ENCODE peak calls at places on chromosomes 4 and X, in nine cellular contexts. N, O, X, B, K, V, J, H and C are unnamed samples. For H3K36me3, the result is how much of the 10 kb centered on the place peaks cover.

GRCh38 chr4:17809667-17810066 is 890 bp downstream of the DCAF16 start:
- DNase-seq in O (no peak), N (no peak), B (no peak), H (no peak), X (no peak), K (no peak), J (no peak), V (no peak), C (no peak)

GRCh38 chrX:115560978-115561604 is at the start of gene PLS3:
- DNase-seq in N (peak), V (peak), X (peak), J (peak), B (peak), O (peak), H (peak), K (peak), C (peak)

GRCh38 chrX:5575407-5575806 is 653.3 kb downstream of the NLGN4X start:
- DNase-seq in N (no peak), V (no peak), O (no peak), B (no peak), H (no peak), J (no peak), K (no peak), X (no peak), C (no peak)

GRCh38 chrX:70454441-70455365 is 10.1 kb downstream of the DLG3 start:
- DNase-seq in N (peak), H (peak), J (peak), X (peak), O (peak), V (peak), B (peak), K (peak), C (peak)

GRCh38 chr4:162891788-162892707 is 274.6 kb downstream of the NAF1 start:
- DNase-seq in H (no peak), K (no peak), O (no peak), V (no peak), N (no peak), B (no peak), X (no peak), J (no peak), C (no peak)

GRCh38 chr4:144399927-144400326 is 246.0 kb upstream of the HHIP start:
- DNase-seq in H (no peak), O (no peak), J (no peak), K (no peak), N (no peak), V (no peak), X (no peak), B (no peak), C (no peak)

GRCh38 chr4:60683357-60683756 is 516.8 kb upstream of the ADGRL3 start:
- DNase-seq in O (no peak), K (no peak), X (no peak), V (no peak), N (no peak), B (no peak), J (no peak), H (no peak), C (no peak)

GRCh38 chr4:105840426-105841174 is 54.7 kb upstream of the NPNT start:
- DNase-seq in J (no peak), K (no peak), H (no peak), V (no peak), O (no peak), N (no peak), X (no peak), B (no peak), C (no peak)

GRCh38 chrX:10356979-10357378 is 200.2 kb downstream of the CLCN4 start:
- DNase-seq in X (no peak), V (no peak), N (no peak), H (no peak), O (no peak), K (no peak), J (no peak), B (no peak), C (no peak)

GRCh38 chr4:87853108-87853507 is 20.3 kb downstream of the MEPE start:
- DNase-seq in K (peak), B (peak), J (no peak), H (peak), X (no peak), N (no peak), V (no peak), O (no peak), C (no peak)

GRCh38 chr4:37603070-37603468 is 83.1 kb downstream of the RELL1 start:
- DNase-seq in J (peak), N (peak), K (peak), O (peak), V (peak), B (peak), X (peak), H (peak), C (peak)

GRCh38 chrX:17668929-17669328 is 68.4 kb upstream of the SCML1 start:
- DNase-seq in J (no peak), K (no peak), H (no peak), O (no peak), N (no peak), B (no peak), X (no peak), V (no peak), C (no peak)

GRCh38 chr4:127643791-127644190 is 11.0 kb downstream of the INTU start:
- DNase-seq in O (no peak), H (no peak), X (no peak), N (no peak), V (no peak), K (no peak), J (no peak), B (no peak), C (no peak)

GRCh38 chr4:176422511-176422910 is 102.7 kb downstream of the SPCS3 start:
- DNase-seq in K (no peak), X (no peak), J (no peak), V (no peak), O (no peak), B (no peak), N (no peak), H (no peak), C (no peak)

GRCh38 chr4:19721587-19721986 is 530.1 kb upstream of the SLIT2 start:
- DNase-seq in H (no peak), X (no peak), B (no peak), V (no peak), K (no peak), J (no peak), O (no peak), N (no peak), C (no peak)

GRCh38 chrX:39728852-39729587 is 368.7 kb downstream of the BCOR start:
- DNase-seq in B (no peak), J (no peak), H (no peak), V (no peak), X (no peak), K (no peak), N (no peak), O (no peak), C (no peak)

GRCh38 chr4:70627620-70628019 is 924 bp upstream of the ENAM start:
- DNase-seq in B (no peak), N (no peak), O (no peak), J (no peak), V (no peak), K (no peak), X (no peak), H (no peak), C (no peak)

GRCh38 chrX:23327104-23327503 is 7.5 kb upstream of the PTCHD1 start:
- DNase-seq in V (no peak), B (peak), O (no peak), J (no peak), H (no peak), K (no peak), N (no peak), X (no peak), C (no peak)

GRCh38 chr4:57158762-57159161 is 48.6 kb upstream of the IGFBP7 start:
- DNase-seq in K (no peak), B (no peak), V (no peak), H (no peak), N (no peak), X (no peak), J (no peak), O (peak), C (no peak)

GRCh38 chr4:184660978-184661377 is 11.4 kb downstream of the PRIMPOL start:
- DNase-seq in N (no peak), K (no peak), V (no peak), X (no peak), J (no peak), H (no peak), B (no peak), O (no peak), C (no peak)

GRCh38 chr4:61431131-61431530 is 231.0 kb downstream of the ADGRL3 start:
- DNase-seq in K (no peak), O (no peak), J (no peak), X (no peak), N (no peak), H (no peak), V (no peak), B (no peak), C (no peak)

GRCh38 chrX:129980043-129980442 is 2.4 kb upstream of the BCORL1 start:
- DNase-seq in N (peak), O (peak), J (peak), B (peak), V (no peak), H (peak), X (no peak), K (no peak), C (peak)

GRCh38 chrX:101383679-101384078 is 2.3 kb downstream of the BTK start:
- DNase-seq in J (no peak), H (no peak), B (peak), N (no peak), K (no peak), V (no peak), O (no peak), X (no peak), C (no peak)

GRCh38 chrX:106959897-106960296 is 39.7 kb downstream of the CLDN2 start:
- DNase-seq in O (no peak), H (peak), X (no peak), B (peak), N (no peak), V (no peak), K (no peak), J (no peak), C (no peak)

GRCh38 chrX:39402158-39402557 is 600.9 kb downstream of the MID1IP1 start:
- DNase-seq in N (no peak), B (no peak), J (no peak), V (no peak), O (no peak), H (no peak), K (no peak), X (no peak), C (no peak)

GRCh38 chrX:4263005-4263404 is 549.6 kb upstream of the PRKX start:
- DNase-seq in H (no peak), V (no peak), X (no peak), J (no peak), B (peak), N (no peak), K (no peak), O (no peak), C (no peak)

GRCh38 chr4:151324449-151325319 is 721 bp downstream of the SH3D19 start:
- DNase-seq in N (peak), X (peak), H (peak), O (peak), V (peak), B (peak), K (peak), J (peak), C (peak)

GRCh38 chr4:109803924-109804571 is 2.2 kb upstream of the CFI start:
- DNase-seq in X (no peak), V (no peak), K (peak), B (peak), N (peak), J (no peak), O (no peak), H (peak), C (no peak)

GRCh38 chrX:134544614-134545255 is 84.8 kb downstream of the HPRT1 start:
- DNase-seq in V (no peak), O (peak), K (no peak), X (no peak), N (no peak), J (peak), H (peak), B (peak), C (no peak)

DNA sequence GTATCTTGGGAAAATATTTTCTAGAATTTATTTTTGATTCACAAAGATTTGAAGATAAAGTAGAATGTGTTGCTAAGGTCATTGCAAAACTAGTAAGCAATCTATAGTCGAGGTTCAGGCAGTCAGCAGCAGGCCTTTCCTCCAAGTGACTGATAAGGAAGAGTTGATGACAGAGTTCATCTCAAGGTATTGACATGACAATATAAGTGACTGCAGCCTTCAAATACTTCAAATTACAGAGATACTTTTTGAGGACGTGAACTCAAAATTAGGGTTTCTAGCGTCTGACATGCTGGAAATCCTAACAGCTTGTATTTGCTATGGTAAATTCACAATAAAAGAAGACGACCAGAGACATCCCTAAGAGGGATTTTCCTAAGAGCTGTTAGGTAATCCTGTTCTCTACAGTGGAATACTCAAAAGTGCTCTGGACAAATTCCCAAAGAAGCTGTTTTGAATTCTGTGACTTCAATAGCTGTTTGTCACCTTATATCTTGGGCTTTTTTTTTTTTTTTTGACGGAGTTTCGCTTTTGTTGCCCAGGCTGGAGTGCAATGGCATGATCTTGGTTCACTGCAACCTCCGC is 7.4 kb downstream of the ARHGAP10 start:
- DNase-seq in O (no peak), H (no peak), K (no peak), X (no peak), B (no peak), V (no peak), N (no peak), J (no peak), C (no peak)
- H3K27ac ChIP-seq in O (no peak), H (no peak), K (no peak), X (peak), B (no peak), V (peak), N (no peak), J (no peak), C (no peak)

GRCh38 chr4:102526532-102526931 is 25.4 kb downstream of the NFKB1 start:
- DNase-seq in X (no peak), B (no peak), V (no peak), H (no peak), K (no peak), J (no peak), N (no peak), O (no peak), C (no peak)

GRCh38 chr4:102527695-102528094 is 26.5 kb downstream of the NFKB1 start:
- DNase-seq in B (no peak), N (no peak), K (no peak), X (no peak), V (no peak), O (no peak), H (no peak), J (no peak), C (no peak)

GRCh38 chr4:102524691-102525090 is 23.5 kb downstream of the NFKB1 start:
- DNase-seq in N (no peak), B (no peak), O (no peak), J (no peak), X (no peak), V (no peak), K (no peak), H (no peak), C (no peak)

GRCh38 chr4:102525099-102525498 is 23.9 kb downstream of the NFKB1 start:
- DNase-seq in K (no peak), O (no peak), N (no peak), J (no peak), H (no peak), V (no peak), B (no peak), X (no peak), C (no peak)

DNA sequence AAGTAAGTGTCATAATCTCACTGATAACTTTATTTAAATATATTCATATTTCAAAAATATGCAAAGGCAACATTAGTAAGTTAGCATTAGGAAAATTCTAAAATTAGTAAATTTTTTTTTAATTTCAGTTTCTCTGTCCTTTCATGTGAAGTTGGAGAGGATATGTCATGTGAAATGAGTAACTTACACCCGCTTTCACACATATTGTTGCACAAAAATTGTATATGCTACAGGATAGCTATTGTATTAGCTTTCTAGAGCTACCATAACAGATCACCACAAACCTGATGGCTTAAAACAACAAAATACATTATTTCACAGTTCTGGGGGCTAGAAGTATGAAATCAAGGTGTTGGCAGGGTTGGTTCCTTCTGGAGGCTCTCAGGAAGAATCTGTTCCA is 24.4 kb downstream of the NFKB1 start:
- DNase-seq in K (no peak), N (no peak), J (no peak), V (no peak), B (no peak), H (no peak), O (no peak), X (no peak), C (no peak)
- H3K36me3 ChIP-seq in K (under half), N (under half), J (under half), V (under half), B (under half), H (under half), O (under half), X (under half), C (under half)

GRCh38 chrX:68989865-68990606 is 161.2 kb downstream of the EFNB1 start:
- DNase-seq in H (peak), O (peak), J (no peak), B (peak), K (peak), X (no peak), V (peak), N (peak), C (peak)
- H3K27ac ChIP-seq in H (peak), O (no peak), J (no peak), B (no peak), K (peak), X (no peak), V (peak), N (no peak), C (peak)

DNA sequence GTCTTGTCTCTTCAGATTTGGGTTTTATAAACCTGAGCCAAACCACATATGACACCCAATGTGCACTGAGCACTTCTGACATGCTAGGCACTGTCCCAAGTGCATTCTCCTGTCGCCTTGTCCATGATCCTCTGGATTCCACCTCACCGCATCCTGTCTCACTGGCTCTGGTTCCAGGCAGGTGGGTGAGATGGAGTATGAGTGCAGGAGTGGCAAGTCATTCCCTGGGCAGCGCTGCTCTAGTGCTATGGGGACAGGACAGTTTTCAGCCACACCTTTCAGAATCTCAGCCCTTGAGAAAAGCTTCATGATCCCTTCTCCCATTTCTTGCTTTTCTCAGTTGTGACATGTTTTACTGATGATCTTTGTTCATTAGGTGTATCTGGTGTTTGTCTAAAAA is 66.4 kb downstream of the NSD2 start:
- DNase-seq in O (no peak), H (no peak), J (no peak), V (no peak), K (no peak), X (no peak), B (no peak), N (no peak), C (no peak)
- H3K36me3 ChIP-seq in O (under half), H (under half), J (under half), V (half or more), K (under half), X (under half), B (under half), N (under half), C (under half)

DNA sequence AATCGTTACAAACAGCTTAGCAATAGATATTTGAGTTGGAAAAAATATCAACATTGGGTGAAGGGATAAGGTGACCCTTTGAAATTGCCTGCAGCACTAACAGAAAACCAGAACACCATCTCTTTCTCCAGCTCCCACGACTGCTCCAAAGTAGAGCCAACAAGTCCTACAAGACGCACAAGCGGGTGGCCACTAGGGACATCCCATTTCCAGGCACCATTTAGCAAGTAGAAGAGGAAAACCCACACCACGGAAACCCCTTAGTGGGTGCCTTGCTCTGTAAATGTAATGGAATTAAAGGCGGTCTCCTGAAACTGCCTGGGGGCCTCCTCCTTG is 1.9 kb downstream of the ARHGAP6 start:
- DNase-seq in J (no peak), B (peak), N (no peak), V (no peak), O (no peak), K (no peak), H (no peak), X (no peak), C (no peak)
- H3K27ac ChIP-seq in J (no peak), B (no peak), N (no peak), V (peak), O (peak), K (no peak), H (no peak), X (no peak), C (peak)

GRCh38 chr4:121676388-121677075 is 20.2 kb downstream of the ANXA5 start:
- DNase-seq in V (no peak), O (no peak), J (no peak), X (no peak), B (no peak), K (no peak), N (no peak), H (no peak), C (no peak)

GRCh38 chr4:121674696-121675095 is 22.1 kb downstream of the ANXA5 start:
- DNase-seq in J (no peak), O (no peak), N (no peak), V (no peak), K (no peak), B (no peak), H (no peak), X (no peak), C (no peak)

GRCh38 chr4:121679267-121679666 is 17.5 kb downstream of the ANXA5 start:
- DNase-seq in J (no peak), V (no peak), O (no peak), H (no peak), N (no peak), X (no peak), B (no peak), K (no peak), C (no peak)

GRCh38 chr4:121675715-121676114 is 21.1 kb downstream of the ANXA5 start:
- DNase-seq in J (no peak), K (no peak), X (no peak), V (no peak), H (no peak), N (no peak), O (no peak), B (no peak), C (no peak)

GRCh38 chr4:121677524-121677923 is 19.3 kb downstream of the ANXA5 start:
- DNase-seq in J (no peak), N (no peak), V (no peak), B (no peak), H (no peak), O (no peak), X (no peak), K (no peak), C (no peak)
- H3K36me3 ChIP-seq in J (half or more), N (under half), V (half or more), B (under half), H (under half), O (under half), X (under half), K (under half), C (under half)

GRCh38 chrX:49877397-49878101 is 1.7 kb upstream of the USP27X start:
- DNase-seq in K (no peak), J (no peak), V (no peak), N (no peak), H (peak), B (no peak), O (peak), X (no peak), C (no peak)

GRCh38 chrX:49878834-49879655 is at the start of gene USP27X:
- DNase-seq in J (peak), O (peak), B (peak), X (peak), H (peak), N (peak), K (peak), V (peak), C (peak)

GRCh38 chrX:49878128-49878833 is 1.0 kb upstream of the USP27X start:
- DNase-seq in K (peak), J (peak), O (no peak), V (no peak), H (no peak), B (peak), X (no peak), N (peak), C (no peak)

GRCh38 chrX:49879656-49880277 is 483 bp downstream of the USP27X start:
- DNase-seq in N (no peak), B (no peak), X (no peak), V (no peak), H (no peak), J (no peak), O (no peak), K (no peak), C (no peak)

GRCh38 chrX:49876750-49877149 is 2.5 kb upstream of the USP27X start:
- DNase-seq in J (no peak), B (peak), H (peak), V (no peak), X (no peak), O (no peak), N (peak), K (no peak), C (no peak)
- H3K27ac ChIP-seq in J (no peak), B (no peak), H (peak), V (peak), X (no peak), O (peak), N (no peak), K (no peak), C (no peak)